ENCODE peak calls at places on chromosomes 2 and 18, in seven cellular contexts. B is prostate gland, D is upper lobe of right lung, M is left lung, N is transverse colon, X is lower leg skin, J is cardiac fibroblast. S is an unnamed sample.

GRCh38 chr2:96129528-96130120 is 8.7 kb downstream of the ASTL start:
- DNase-seq in D (no peak), X (no peak), B (no peak), N (no peak), M (peak), J (no peak), S (no peak)

GRCh38 chr2:60676950-60677349 is 79.1 kb upstream of the PAPOLG start:
- DNase-seq in D (no peak), M (no peak), N (no peak), J (no peak), B (no peak), X (no peak), S (no peak)

GRCh38 chr2:218882866-218883366 is 2.3 kb downstream of the WNT10A start:
- DNase-seq in D (peak), J (no peak), B (no peak), X (no peak), N (no peak), M (no peak), S (no peak)

GRCh38 chr2:109676346-109676897 is 62.3 kb downstream of the SOWAHC start:
- DNase-seq in D (no peak), N (no peak), X (peak), J (no peak), M (no peak), B (no peak), S (no peak)

GRCh38 chr2:175874291-175874690 is 127.8 kb downstream of the LNPK start:
- DNase-seq in X (no peak), D (no peak), J (no peak), B (no peak), N (no peak), M (no peak), S (no peak)

GRCh38 chr2:216536725-216537124 is 38.1 kb downstream of the RPL37A start:
- DNase-seq in J (peak), M (no peak), B (no peak), X (peak), D (no peak), N (no peak), S (no peak)

GRCh38 chr2:191218292-191218898 is 26.8 kb upstream of the MYO1B start:
- DNase-seq in D (no peak), B (no peak), X (no peak), J (peak), N (peak), M (no peak), S (no peak)

GRCh38 chr18:58223717-58224424 is 179.8 kb downstream of the NEDD4L start:
- DNase-seq in N (peak), J (peak), X (no peak), M (no peak), B (peak), D (peak), S (peak)

GRCh38 chr2:215966951-215967350 is 46.4 kb downstream of the MREG start:
- DNase-seq in J (no peak), D (no peak), N (no peak), B (no peak), X (no peak), M (no peak), S (no peak)

GRCh38 chr18:4181882-4182568 is 273.1 kb downstream of the DLGAP1 start:
- DNase-seq in X (no peak), N (no peak), D (no peak), B (no peak), M (no peak), J (no peak), S (no peak)

GRCh38 chr2:160324161-160324768 is 124.2 kb upstream of the ITGB6 start:
- DNase-seq in X (no peak), N (peak), J (peak), B (peak), M (peak), D (peak), S (peak)

GRCh38 chr2:218399391-218400166 is at the start of gene CTDSP1:
- DNase-seq in D (peak), J (peak), N (peak), M (peak), X (peak), B (peak), S (peak)

GRCh38 chr2:60641866-60642788 is 88.7 kb upstream of the BCL11A start:
- DNase-seq in D (no peak), X (no peak), B (peak), N (peak), J (peak), M (no peak), S (no peak)

GRCh38 chr2:86492057-86492456 is 50.9 kb downstream of the KDM3A start:
- DNase-seq in D (no peak), B (no peak), M (no peak), N (no peak), X (no peak), J (no peak), S (no peak)

GRCh38 chr2:9095690-9096089 is 92.2 kb upstream of the MBOAT2 start:
- DNase-seq in M (peak), D (peak), X (no peak), B (no peak), J (peak), N (peak), S (peak)

GRCh38 chr18:79684787-79685186 is 5.2 kb downstream of the CTDP1 start:
- DNase-seq in X (peak), M (peak), N (no peak), D (no peak), B (no peak), J (no peak), S (no peak)

GRCh38 chr2:226631671-226632070 is 167.9 kb downstream of the IRS1 start:
- DNase-seq in D (no peak), X (no peak), J (peak), B (peak), M (no peak), N (peak), S (no peak)

GRCh38 chr2:207727256-207727655 is 15.8 kb downstream of the CCNYL1 start:
- DNase-seq in B (no peak), M (no peak), D (no peak), N (no peak), X (no peak), J (peak), S (no peak)

GRCh38 chr2:220165401-220165800 is 538.0 kb downstream of the SLC4A3 start:
- DNase-seq in X (no peak), D (no peak), M (no peak), J (no peak), N (peak), B (peak), S (no peak)

GRCh38 chr2:9618410-9618809 is 12.4 kb downstream of the YWHAQ start:
- DNase-seq in N (no peak), J (no peak), M (no peak), X (no peak), B (no peak), D (no peak), S (no peak)

GRCh38 chr18:58385472-58385871 is 243.4 kb downstream of the ALPK2 start:
- DNase-seq in D (no peak), J (no peak), N (no peak), B (no peak), X (peak), M (no peak), S (no peak)

GRCh38 chr2:132797551-132797950 is 127.5 kb upstream of the LYPD1 start:
- DNase-seq in N (no peak), D (no peak), M (no peak), B (no peak), J (no peak), X (no peak), S (no peak)

GRCh38 chr2:228067309-228067708 is 114.2 kb downstream of the SPHKAP start:
- DNase-seq in M (no peak), D (no peak), N (no peak), X (no peak), J (no peak), B (no peak), S (no peak)

GRCh38 chr18:51107594-51108305 is 77.7 kb downstream of the SMAD4 start:
- DNase-seq in X (no peak), M (no peak), N (no peak), B (no peak), D (no peak), J (no peak), S (no peak)

GRCh38 chr2:102839668-102840388 is 78.0 kb downstream of the TMEM182 start:
- DNase-seq in J (peak), M (no peak), D (no peak), X (no peak), B (peak), N (no peak), S (no peak)

GRCh38 chr2:102844911-102845310 is 83.1 kb downstream of the TMEM182 start:
- DNase-seq in M (no peak), N (no peak), J (no peak), D (no peak), B (no peak), X (no peak), S (no peak)

GRCh38 chr2:102837626-102838198 is 75.9 kb downstream of the TMEM182 start:
- DNase-seq in J (no peak), B (no peak), D (no peak), M (no peak), N (no peak), X (no peak), S (peak)

GRCh38 chr2:102843759-102844443 is 82.1 kb downstream of the TMEM182 start:
- DNase-seq in M (no peak), J (no peak), X (no peak), B (no peak), D (no peak), N (no peak), S (no peak)

GRCh38 chr2:102841107-102841840 is 79.4 kb downstream of the TMEM182 start:
- DNase-seq in J (peak), X (no peak), N (peak), B (peak), D (no peak), M (peak), S (peak)
- TF ChIP-seq CTCF in J (peak), X (no peak), N (peak), B (peak), D (peak), M (peak), S (peak)

GRCh38 chr2:235666240-235666781 is 172.5 kb downstream of the AGAP1 start:
- DNase-seq in B (peak), J (peak), M (no peak), N (no peak), D (no peak), X (peak), S (no peak)
- H3K4me3 ChIP-seq in B (no peak), J (peak), M (peak), N (no peak), D (peak), X (no peak), S (peak)

DNA sequence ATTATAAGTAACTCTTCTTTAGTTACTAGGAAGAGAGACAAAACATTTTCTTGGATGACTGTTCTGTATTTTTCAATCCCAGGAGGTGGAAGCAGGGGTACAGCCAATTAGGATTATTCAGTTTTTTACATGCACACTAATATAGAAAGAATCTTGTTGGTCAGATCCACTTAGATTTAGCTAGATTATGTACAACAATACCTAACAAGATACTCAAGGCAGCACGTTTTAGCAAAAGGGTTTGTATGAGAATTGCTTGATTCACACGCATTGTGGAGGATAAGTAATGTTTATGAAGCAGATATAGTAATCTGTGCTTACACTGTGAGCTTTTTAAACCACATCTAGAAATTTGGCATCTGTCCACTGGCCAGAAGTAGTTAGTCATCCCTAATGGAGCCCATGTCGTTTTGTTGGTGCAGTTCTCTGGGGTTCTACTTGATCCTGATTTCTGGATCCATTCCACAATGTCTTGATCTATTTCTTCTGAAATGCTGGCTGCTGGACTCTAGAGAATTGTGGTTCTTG is 199.7 kb downstream of the ADCYAP1 start:
- DNase-seq in X (no peak), J (peak), D (no peak), B (no peak), N (no peak), M (no peak), S (no peak)
- TF ChIP-seq CTCF in X (no peak), J (no peak), D (no peak), B (no peak), N (no peak), M (no peak), S (no peak)

GRCh38 chr18:11669271-11669947 is 19.7 kb upstream of the GNAL start:
- DNase-seq in X (no peak), J (no peak), N (no peak), B (peak), D (no peak), M (no peak), S (no peak)

GRCh38 chr18:11667578-11667977 is 21.5 kb upstream of the GNAL start:
- DNase-seq in X (peak), M (no peak), D (peak), N (no peak), B (no peak), J (no peak), S (no peak)

GRCh38 chr18:11669948-11670275 is 19.2 kb upstream of the GNAL start:
- DNase-seq in M (no peak), B (no peak), X (no peak), D (no peak), J (no peak), N (no peak), S (no peak)

GRCh38 chr18:11666831-11667230 is 22.2 kb upstream of the GNAL start:
- DNase-seq in D (peak), B (no peak), M (no peak), N (no peak), J (no peak), X (peak), S (no peak)

GRCh38 chr18:11668441-11669169 is 20.5 kb upstream of the GNAL start:
- DNase-seq in M (no peak), N (no peak), X (no peak), B (no peak), J (no peak), D (no peak), S (no peak)
- H3K4me3 ChIP-seq in M (no peak), N (no peak), X (no peak), B (no peak), J (no peak), D (no peak), S (no peak)

DNA sequence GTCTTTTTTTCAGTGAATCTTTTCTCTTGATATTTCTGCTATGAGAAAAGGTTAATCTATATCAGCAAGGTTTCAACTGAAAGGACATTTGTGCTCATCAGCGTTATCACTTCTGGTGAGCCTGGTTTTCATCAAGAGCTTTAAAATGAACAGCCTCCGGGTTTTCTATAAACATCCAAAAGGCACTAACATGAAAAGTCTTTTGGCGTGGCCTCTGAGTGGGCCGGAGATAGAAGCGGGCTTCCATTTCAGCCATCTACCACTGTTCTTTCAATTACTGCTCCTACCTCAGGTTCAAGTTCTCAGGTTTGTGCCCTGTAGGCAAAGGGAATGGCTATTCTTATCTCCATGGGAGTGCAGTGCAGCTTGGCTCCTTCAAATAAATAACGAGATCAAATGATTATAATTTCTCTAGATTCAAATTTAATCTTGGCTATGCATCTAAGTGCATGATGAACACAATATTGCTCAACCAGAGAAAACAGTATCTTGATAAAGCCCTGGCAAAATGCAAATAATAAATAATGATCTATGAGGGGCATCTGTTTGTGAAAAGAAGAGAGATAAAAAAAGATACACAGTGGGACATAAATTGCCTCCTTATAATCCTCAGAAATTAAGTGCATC is 314.8 kb downstream of the CDH2 start:
- DNase-seq in M (no peak), D (no peak), J (no peak), B (no peak), X (no peak), N (no peak), S (no peak)
- TF ChIP-seq CTCF in M (no peak), D (no peak), J (no peak), B (no peak), X (no peak), N (no peak), S (no peak)

S was measured in lower lobe of right lung.